ENCODE peak calls at places on chromosomes 3 and 15, in nine cellular contexts. F is naive thymus-derived CD8-positive, alpha-beta T cell; A is fibroblast of mammary gland; Z is heart left ventricle; P is stimulated activated CD8-positive, alpha-beta memory T cell treated with anti-CD3 and anti-CD28 coated beads, Interleukin-4, amount 100 ng/mL, for 1 hour; I is NCI-H446 treated with DMSO at 0.1 percent for 48 hours; W is GM23248; S is mesendoderm; Y is glomerular endothelial cell. T is an unnamed sample.

GRCh38 chr15:51332211-51333147 is 5.9 kb downstream of the CYP19A1 start:
- DNase-seq in Y (no peak), S (peak; percentile 36), I (no peak), A (peak; percentile 64), Z (no peak), F (no peak), W (peak; percentile 78), P (no peak), T (no peak)

GRCh38 chr3:177928156-177928555 is 608.1 kb upstream of the KCNMB2 start:
- DNase-seq in F (no peak), I (no peak), A (peak; percentile 80), W (peak; percentile 82), Y (no peak), S (no peak), P (no peak), Z (no peak), T (no peak)

GRCh38 chr3:33186524-33187367 is 31.9 kb downstream of the SUSD5 start:
- DNase-seq in P (no peak), A (peak; percentile 11), Z (no peak), I (no peak), Y (peak; percentile 93), S (no peak), F (no peak), W (peak; percentile 14), T (no peak)

GRCh38 chr3:5082658-5083030 is 39.4 kb upstream of the ARL8B start:
- DNase-seq in W (no peak), I (no peak), P (no peak), Z (no peak), A (no peak), F (no peak), S (no peak), Y (no peak), T (no peak)

GRCh38 chr15:45333550-45333949 is 44.8 kb downstream of the GATM start:
- DNase-seq in P (no peak), I (no peak), W (peak; percentile 16), S (no peak), Y (no peak), A (peak; percentile 38), F (no peak), Z (peak; percentile 90), T (no peak)

GRCh38 chr15:23566070-23567050 is 886 bp downstream of the MKRN3 start:
- DNase-seq in F (peak; percentile 39), Y (no peak), W (no peak), S (no peak), P (no peak), I (peak; percentile 52), A (no peak), Z (no peak), T (peak; percentile 23)

GRCh38 chr3:69774029-69774428 is 34.8 kb downstream of the MITF start:
- DNase-seq in I (no peak), Y (no peak), Z (peak; percentile 78), S (no peak), A (no peak), W (no peak), F (no peak), P (no peak), T (no peak)

GRCh38 chr3:60046212-60046611 is 996.4 kb upstream of the CFAP20DC start:
- DNase-seq in F (no peak), W (no peak), S (no peak), P (no peak), Z (no peak), Y (no peak), I (no peak), A (no peak), T (no peak)

GRCh38 chr15:60584355-60585023 is 105.5 kb upstream of the ICE2 start:
- DNase-seq in F (no peak), P (no peak), A (no peak), Y (no peak), W (peak; percentile 56), S (peak; percentile 46), I (no peak), Z (no peak), T (no peak)

GRCh38 chr15:75840659-75841058 is 2.6 kb upstream of the UBE2Q2 start:
- DNase-seq in Z (no peak), Y (no peak), S (peak; percentile 55), W (peak; percentile 67), F (no peak), I (peak; percentile 38), P (no peak), A (peak; percentile 81), T (no peak)

GRCh38 chr15:68691667-68692066 is 112.9 kb downstream of the CORO2B start:
- DNase-seq in I (no peak), F (no peak), A (no peak), P (no peak), S (no peak), Y (no peak), Z (no peak), W (no peak), T (no peak)

GRCh38 chr15:55789066-55789660 is 46.2 kb upstream of the PRTG start:
- DNase-seq in A (peak; percentile 16), S (peak; percentile 69), P (peak; percentile 15), Z (peak; percentile 26), I (no peak), Y (no peak), F (peak; percentile 17), W (peak; percentile 30), T (peak; percentile 20)

GRCh38 chr3:45655906-45656305 is 33.3 kb upstream of the SACM1L start:
- DNase-seq in I (no peak), Z (no peak), F (no peak), P (no peak), A (peak; percentile 57), Y (no peak), W (no peak), S (no peak), T (no peak)

GRCh38 chr3:14425574-14426304 is 23.3 kb downstream of the SLC6A6 start:
- DNase-seq in S (no peak), Y (no peak), F (no peak), Z (no peak), I (no peak), W (no peak), P (no peak), A (no peak), T (peak; percentile 46)

GRCh38 chr15:45442497-45443135 is 64.3 kb upstream of the GATM start:
- DNase-seq in F (no peak), W (peak; percentile 88), Z (no peak), Y (no peak), P (no peak), A (peak; percentile 77), I (no peak), S (no peak), T (no peak)

GRCh38 chr15:98160236-98160635 is 199.7 kb downstream of the ARRDC4 start:
- DNase-seq in F (no peak), P (no peak), W (no peak), A (no peak), I (no peak), Z (no peak), Y (no peak), S (no peak), T (peak; percentile 7)

GRCh38 chr3:124083990-124084389 is 92.1 kb upstream of the ROPN1 start:
- DNase-seq in A (no peak), S (no peak), W (no peak), P (no peak), Y (no peak), F (no peak), I (no peak), Z (peak; percentile 38), T (no peak)

GRCh38 chr3:186236357-186237020 is 125.5 kb downstream of the DGKG start:
- DNase-seq in P (no peak), Y (no peak), A (no peak), I (no peak), W (no peak), F (no peak), Z (no peak), S (no peak), T (no peak)

GRCh38 chr3:36714343-36714742 is 50.0 kb downstream of the DCLK3 start:
- DNase-seq in F (no peak), Y (no peak), Z (no peak), P (no peak), A (peak; percentile 47), I (no peak), W (peak; percentile 91), S (no peak), T (no peak)

GRCh38 chr15:91660174-91660649 is 193.3 kb upstream of the SLCO3A1 start:
- DNase-seq in F (no peak), Z (no peak), I (no peak), P (no peak), S (peak; percentile 61), W (no peak), A (no peak), Y (no peak), T (no peak)

GRCh38 chr15:85329561-85330421 is 50.6 kb upstream of the AKAP13 start:
- DNase-seq in F (no peak), A (peak; percentile 93), W (peak; percentile 73), Z (peak; percentile 57), Y (no peak), P (no peak), S (no peak), I (no peak), T (no peak)

GRCh38 chr3:10142707-10143560 is 1.4 kb downstream of the VHL start:
- DNase-seq in W (peak; percentile 37), Z (peak; percentile 26), P (no peak), F (no peak), A (peak; percentile 58), I (no peak), S (peak; percentile 30), Y (no peak), T (peak; percentile 7)

GRCh38 chr3:194204793-194205065 is 68.8 kb downstream of the HES1 start:
- DNase-seq in I (no peak), P (no peak), Z (no peak), A (no peak), Y (no peak), W (no peak), F (no peak), S (no peak), T (no peak)

GRCh38 chr15:70715840-70716510 is 47.4 kb downstream of the UACA start:
- DNase-seq in S (peak; percentile 78), F (no peak), A (no peak), Z (peak; percentile 28), Y (no peak), I (no peak), W (peak; percentile 19), P (no peak), T (no peak)

GRCh38 chr3:108894981-108895380 is 58.7 kb downstream of the GUCA1C start:
- DNase-seq in A (no peak), I (no peak), Y (no peak), P (no peak), W (no peak), Z (no peak), S (no peak), F (no peak), T (no peak)

GRCh38 chr3:55476515-55476914 is 10.6 kb downstream of the WNT5A start:
- DNase-seq in I (no peak), P (no peak), F (no peak), Y (no peak), S (no peak), W (peak; percentile 81), A (peak; percentile 90), Z (no peak), T (no peak)

T was measured in activated gamma-delta T cell treated with Interleukin-2 at 50 U/mL for 16 hours.